ENCODE peak calls at places on chromosomes 12 and 14, in six cellular contexts. V is Calu3, I is substantia nigra, X is NCI-H1417, S is fibroblast of lung, M is cardiac muscle cell. J is an unnamed sample.
A peak's percentile ranks its signal among the peaks of the same experiment; 100 is the strongest.

GRCh38 chr12:105748806-105749600 is 389.8 kb downstream of the NUAK1 start:
- DNase-seq in V (no peak), I (peak; percentile 24), X (no peak), S (peak; percentile 23), M (no peak), J (no peak)

GRCh38 chr12:26830358-26830757 is 2.6 kb downstream of the ITPR2 start:
- DNase-seq in V (no peak), I (no peak), X (no peak), S (no peak), M (no peak), J (no peak)

GRCh38 chr12:37543966-37544668 is 772.5 kb upstream of the ALG10B start:
- DNase-seq in V (no peak), I (no peak), X (no peak), S (no peak), M (no peak), J (no peak)

GRCh38 chr14:62015945-62016344 is 253.7 kb downstream of the SNAPC1 start:
- DNase-seq in V (no peak), I (no peak), X (peak; percentile 30), S (peak; percentile 9), M (no peak), J (no peak)

GRCh38 chr14:91870001-91870400 is 2.7 kb upstream of the TC2N start:
- DNase-seq in V (peak; percentile 42), I (no peak), X (no peak), S (no peak), M (no peak), J (no peak)

GRCh38 chr14:104665663-104666522 is 23.5 kb upstream of the INF2 start:
- DNase-seq in V (peak; percentile 95), I (peak; percentile 93), X (no peak), S (no peak), M (no peak), J (peak; percentile 89)

GRCh38 chr12:105740970-105741725 is 397.6 kb downstream of the NUAK1 start:
- DNase-seq in V (no peak), I (peak; percentile 7), X (no peak), S (peak; percentile 28), M (no peak), J (no peak)

GRCh38 chr12:120394483-120395367 is 25.8 kb upstream of the MSI1 start:
- DNase-seq in V (peak; percentile 90), I (no peak), X (peak; percentile 86), S (no peak), M (no peak), J (peak; percentile 84)

GRCh38 chr12:3252416-3252815 is 175.2 kb downstream of the TSPAN9 start:
- DNase-seq in V (no peak), I (peak; percentile 75), X (no peak), S (peak; percentile 95), M (peak; percentile 61), J (no peak)

GRCh38 chr14:63378444-63378843 is 59.7 kb upstream of the GPHB5 start:
- DNase-seq in V (no peak), I (no peak), X (no peak), S (no peak), M (no peak), J (no peak)

GRCh38 chr12:2586159-2587035 is 208.4 kb upstream of the FKBP4 start:
- DNase-seq in V (no peak), I (no peak), X (peak; percentile 36), S (no peak), M (no peak), J (no peak)

GRCh38 chr14:99118946-99119345 is 153.1 kb downstream of the BCL11B start:
- DNase-seq in V (no peak), I (no peak), X (no peak), S (no peak), M (no peak), J (peak; percentile 32)

GRCh38 chr14:39175445-39176262 is 600 bp downstream of the PNN start:
- DNase-seq in V (peak; percentile 44), I (no peak), X (peak; percentile 89), S (no peak), M (peak; percentile 61), J (no peak)

GRCh38 chr14:68506021-68506644 is 286.7 kb downstream of the ZFP36L1 start:
- DNase-seq in V (no peak), I (no peak), X (no peak), S (peak; percentile 36), M (no peak), J (no peak)

GRCh38 chr12:66048843-66049537 is 81.6 kb downstream of the LLPH start:
- DNase-seq in V (no peak), I (no peak), X (no peak), S (peak; percentile 59), M (no peak), J (no peak)

GRCh38 chr12:39807043-39807442 is 187.4 kb upstream of the ABCD2 start:
- DNase-seq in V (no peak), I (no peak), X (peak; percentile 32), S (no peak), M (peak; percentile 15), J (no peak)

GRCh38 chr14:64906022-64906421 is 8.2 kb upstream of the CHURC1 start:
- DNase-seq in V (no peak), I (no peak), X (no peak), S (no peak), M (no peak), J (no peak)

GRCh38 chr12:113416091-113416754 is 6.0 kb upstream of the SDSL start:
- DNase-seq in V (peak; percentile 32), I (no peak), X (no peak), S (peak; percentile 31), M (no peak), J (no peak)

GRCh38 chr12:92552412-92553108 is 150.2 kb upstream of the PLEKHG7 start:
- DNase-seq in V (peak; percentile 56), I (no peak), X (no peak), S (no peak), M (peak; percentile 81), J (no peak)

GRCh38 chr12:52517888-52518287 is 2.3 kb downstream of the KRT5 start:
- DNase-seq in V (no peak), I (no peak), X (no peak), S (no peak), M (no peak), J (no peak)

GRCh38 chr12:7431993-7432685 is 11.8 kb downstream of the CD163L1 start:
- DNase-seq in V (no peak), I (no peak), X (no peak), S (no peak), M (no peak), J (no peak)

GRCh38 chr14:37223947-37224474 is 26.3 kb downstream of the MIPOL1 start:
- DNase-seq in V (peak; percentile 41), I (no peak), X (no peak), S (no peak), M (no peak), J (no peak)

GRCh38 chr14:81662570-81663161 is 129.0 kb upstream of the SEL1L start:
- DNase-seq in V (no peak), I (no peak), X (no peak), S (no peak), M (peak; percentile 22), J (no peak)

GRCh38 chr12:70732287-70732686 is 95.1 kb upstream of the PTPRB start:
- DNase-seq in V (no peak), I (no peak), X (peak; percentile 67), S (no peak), M (no peak), J (no peak)

GRCh38 chr14:23937121-23937692 is 16.4 kb upstream of the DHRS4 start:
- DNase-seq in V (no peak), I (no peak), X (no peak), S (no peak), M (no peak), J (no peak)

GRCh38 chr14:104603623-104604401 is 760 bp downstream of the TMEM179 start:
- DNase-seq in V (no peak), I (no peak), X (peak; percentile 85), S (no peak), M (no peak), J (peak; percentile 50)

GRCh38 chr14:90642239-90642717 is 174.0 kb downstream of the TTC7B start:
- DNase-seq in V (peak; percentile 30), I (no peak), X (no peak), S (no peak), M (peak; percentile 68), J (peak; percentile 64)

GRCh38 chr12:50647479-50647878 is 116.4 kb upstream of the ATF1 start:
- DNase-seq in V (no peak), I (no peak), X (no peak), S (no peak), M (no peak), J (no peak)

GRCh38 chr12:83971781-83972180 is 940.8 kb downstream of the SLC6A15 start:
- DNase-seq in V (no peak), I (no peak), X (no peak), S (peak; percentile 5), M (no peak), J (no peak)

GRCh38 chr12:133080619-133081407 is at the start of gene ZNF140:
- DNase-seq in V (peak; percentile 99), I (peak; percentile 98), X (peak; percentile 100), S (peak; percentile 99), M (peak; percentile 99), J (no peak)

GRCh38 chr14:71362920-71363584 is 455.8 kb downstream of the PCNX1 start:
- DNase-seq in V (no peak), I (no peak), X (peak; percentile 31), S (peak; percentile 88), M (no peak), J (no peak)

GRCh38 chr14:69345402-69345801 is 52.7 kb downstream of the ERH start:
- DNase-seq in V (no peak), I (no peak), X (no peak), S (no peak), M (no peak), J (no peak)

GRCh38 chr12:126064028-126064427 is 998.8 kb downstream of the AACS start:
- DNase-seq in V (no peak), I (no peak), X (no peak), S (no peak), M (peak; percentile 8), J (no peak)